ENCODE peak calls at places on chromosomes 6 and 20, in six cellular contexts. One of them, this sample, is unnamed.

GRCh38 chr6:144220031-144220790 is 64.9 kb upstream of the UTRN start:
- DNase-seq in esophagus squamous epithelium: no peak
- DNase-seq in CD4-positive, alpha-beta T cell: no peak
- DNase-seq in Peyer's patch: no peak
- DNase-seq in HFFc6: no peak
- DNase-seq in psoas muscle: no peak
- DNase-seq in this sample: no peak

GRCh38 chr20:4685923-4686221 is 35.8 kb upstream of the PRND start:
- DNase-seq in HFFc6: no peak
- DNase-seq in CD4-positive, alpha-beta T cell: no peak
- DNase-seq in Peyer's patch: no peak
- DNase-seq in esophagus squamous epithelium: no peak
- DNase-seq in psoas muscle: no peak
- DNase-seq in this sample: no peak

GRCh38 chr6:26234421-26235239 is 130.4 kb upstream of the BTN3A2 start:
- DNase-seq in CD4-positive, alpha-beta T cell: peak
- DNase-seq in HFFc6: peak
- DNase-seq in psoas muscle: no peak
- DNase-seq in esophagus squamous epithelium: no peak
- DNase-seq in Peyer's patch: peak
- DNase-seq in this sample: peak

GRCh38 chr6:144305985-144306384 is 20.9 kb downstream of the UTRN start:
- DNase-seq in HFFc6: peak
- DNase-seq in CD4-positive, alpha-beta T cell: no peak
- DNase-seq in esophagus squamous epithelium: no peak
- DNase-seq in psoas muscle: no peak
- DNase-seq in Peyer's patch: no peak
- DNase-seq in this sample: no peak

GRCh38 chr20:1491281-1491840 is at the start of gene SIRPB2:
- DNase-seq in esophagus squamous epithelium: no peak
- DNase-seq in CD4-positive, alpha-beta T cell: no peak
- DNase-seq in Peyer's patch: no peak
- DNase-seq in HFFc6: no peak
- DNase-seq in psoas muscle: peak
- DNase-seq in this sample: no peak

GRCh38 chr20:36872857-36873256 is 3.1 kb upstream of the TLDC2 start:
- DNase-seq in psoas muscle: no peak
- DNase-seq in esophagus squamous epithelium: no peak
- DNase-seq in HFFc6: no peak
- DNase-seq in Peyer's patch: peak
- DNase-seq in CD4-positive, alpha-beta T cell: no peak
- DNase-seq in this sample: no peak

GRCh38 chr20:54848262-54848661 is 372.9 kb downstream of the DOK5 start:
- DNase-seq in psoas muscle: no peak
- DNase-seq in HFFc6: no peak
- DNase-seq in esophagus squamous epithelium: no peak
- DNase-seq in CD4-positive, alpha-beta T cell: no peak
- DNase-seq in Peyer's patch: no peak
- DNase-seq in this sample: no peak

GRCh38 chr6:90285611-90286381 is 10.8 kb downstream of the BACH2 start:
- DNase-seq in psoas muscle: peak
- DNase-seq in Peyer's patch: no peak
- DNase-seq in HFFc6: peak
- DNase-seq in CD4-positive, alpha-beta T cell: peak
- DNase-seq in esophagus squamous epithelium: peak
- DNase-seq in this sample: no peak

DNA sequence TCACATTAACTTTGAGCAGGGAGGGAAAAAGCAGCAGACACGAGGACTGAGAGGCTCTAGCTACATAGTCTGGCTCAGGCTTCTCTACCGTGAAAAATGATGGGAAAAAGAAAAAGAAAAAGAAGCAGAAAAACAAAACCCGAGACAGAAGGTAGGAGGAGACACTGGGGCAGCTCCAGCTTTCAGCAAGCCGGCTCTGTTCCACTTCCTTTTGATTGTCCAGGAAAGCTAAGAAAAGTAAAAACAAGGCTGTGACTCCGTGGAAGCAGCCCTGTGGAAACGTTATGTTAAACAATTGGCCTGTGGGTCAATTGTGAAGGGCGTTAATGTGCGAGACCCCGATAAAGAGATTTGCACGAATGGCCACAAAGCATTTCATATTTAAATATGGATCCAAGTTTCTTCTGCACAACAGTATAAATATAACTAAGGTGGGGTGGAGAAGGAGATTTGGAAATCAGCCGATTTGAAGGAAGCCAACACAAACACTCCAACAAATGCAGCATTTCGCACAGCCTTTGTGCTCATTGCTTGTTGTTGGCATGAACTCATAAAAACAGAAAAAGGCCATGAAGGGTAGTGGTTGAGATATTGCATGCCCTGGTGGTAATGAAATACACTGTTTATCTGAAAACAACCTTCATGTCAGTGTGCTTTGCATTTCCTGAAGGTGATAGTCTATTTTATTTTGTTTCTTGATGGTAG is 236.9 kb upstream of the JAG1 start:
- DNase-seq in esophagus squamous epithelium: no peak
- DNase-seq in HFFc6: no peak
- DNase-seq in Peyer's patch: no peak
- DNase-seq in CD4-positive, alpha-beta T cell: no peak
- DNase-seq in psoas muscle: no peak
- DNase-seq in this sample: no peak
- TF ChIP-seq CTCF in esophagus squamous epithelium: peak
- TF ChIP-seq CTCF in HFFc6: no peak
- TF ChIP-seq CTCF in Peyer's patch: no peak
- TF ChIP-seq CTCF in CD4-positive, alpha-beta T cell: no peak
- TF ChIP-seq CTCF in psoas muscle: no peak
- TF ChIP-seq CTCF in this sample: no peak

DNA sequence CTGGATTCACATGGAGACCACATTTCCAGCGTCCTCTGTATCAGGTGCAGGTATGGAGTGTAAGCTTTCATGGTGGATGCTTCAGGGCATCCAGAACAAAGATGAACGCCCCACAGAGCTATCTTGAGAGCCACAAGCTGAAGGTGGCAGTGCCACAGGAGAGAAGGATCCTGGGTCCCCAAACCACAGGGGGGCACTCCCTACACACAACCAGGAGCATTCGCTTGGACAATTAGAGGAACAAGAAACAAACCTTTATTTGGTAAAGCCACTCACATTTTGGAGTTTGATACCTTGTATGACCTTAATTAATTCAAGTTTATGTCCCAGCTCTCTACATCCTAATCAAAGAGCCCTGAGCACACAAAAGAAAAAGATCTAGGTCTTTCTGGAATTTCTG is 406.3 kb downstream of the PREX1 start:
- DNase-seq in CD4-positive, alpha-beta T cell: no peak
- DNase-seq in HFFc6: no peak
- DNase-seq in Peyer's patch: no peak
- DNase-seq in psoas muscle: no peak
- DNase-seq in esophagus squamous epithelium: no peak
- DNase-seq in this sample: no peak
- TF ChIP-seq CTCF in CD4-positive, alpha-beta T cell: no peak
- TF ChIP-seq CTCF in HFFc6: no peak
- TF ChIP-seq CTCF in Peyer's patch: no peak
- TF ChIP-seq CTCF in psoas muscle: no peak
- TF ChIP-seq CTCF in esophagus squamous epithelium: no peak
- TF ChIP-seq CTCF in this sample: no peak

GRCh38 chr20:43963872-43964791 is 49.5 kb downstream of the TOX2 start:
- DNase-seq in Peyer's patch: no peak
- DNase-seq in CD4-positive, alpha-beta T cell: peak
- DNase-seq in esophagus squamous epithelium: no peak
- DNase-seq in HFFc6: no peak
- DNase-seq in psoas muscle: peak
- DNase-seq in this sample: no peak
- TF ChIP-seq CTCF in Peyer's patch: no peak
- TF ChIP-seq CTCF in CD4-positive, alpha-beta T cell: no peak
- TF ChIP-seq CTCF in esophagus squamous epithelium: no peak
- TF ChIP-seq CTCF in HFFc6: no peak
- TF ChIP-seq CTCF in psoas muscle: no peak
- TF ChIP-seq CTCF in this sample: no peak

DNA sequence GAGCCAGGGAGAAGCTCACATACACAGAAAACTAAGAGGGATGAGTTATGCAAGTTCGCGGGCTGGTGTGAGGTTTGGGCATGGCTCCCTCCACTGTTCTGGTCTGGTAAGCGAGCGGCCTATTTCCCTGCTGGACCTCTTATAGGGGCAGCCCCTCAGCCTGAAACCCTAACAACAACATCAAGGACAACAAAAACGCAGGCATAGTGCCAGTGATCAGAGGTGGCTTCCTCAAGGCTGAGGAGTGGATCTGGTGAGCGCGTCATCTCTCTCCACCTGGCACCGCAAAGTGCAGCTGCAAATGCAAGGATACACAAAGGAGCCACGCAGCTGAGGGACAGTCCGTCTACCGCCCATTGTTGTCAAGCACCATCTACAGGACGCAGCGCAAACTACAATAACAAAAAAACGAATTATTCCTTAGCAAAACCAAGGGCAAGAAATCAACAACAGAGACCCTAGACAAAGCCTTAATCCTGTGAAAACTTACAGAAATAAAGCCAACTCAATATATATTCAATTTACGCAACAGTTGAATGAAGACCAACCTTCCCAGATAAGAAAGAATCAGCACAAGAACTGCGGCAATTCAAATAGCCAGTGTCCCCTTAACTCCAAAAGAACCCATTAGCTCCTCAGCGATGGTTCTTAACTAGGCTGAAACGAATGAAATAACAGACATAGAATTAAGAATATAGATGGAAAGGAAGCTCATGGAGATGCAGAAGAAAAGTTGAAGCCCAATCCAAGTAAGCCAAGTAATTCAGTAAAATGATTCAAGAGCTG is 9.2 kb upstream of the DEFB110 start:
- DNase-seq in HFFc6: no peak
- DNase-seq in CD4-positive, alpha-beta T cell: no peak
- DNase-seq in Peyer's patch: no peak
- DNase-seq in esophagus squamous epithelium: no peak
- DNase-seq in psoas muscle: no peak
- DNase-seq in this sample: no peak
- TF ChIP-seq CTCF in HFFc6: no peak
- TF ChIP-seq CTCF in CD4-positive, alpha-beta T cell: no peak
- TF ChIP-seq CTCF in Peyer's patch: no peak
- TF ChIP-seq CTCF in esophagus squamous epithelium: no peak
- TF ChIP-seq CTCF in psoas muscle: no peak
- TF ChIP-seq CTCF in this sample: no peak

GRCh38 chr6:109393882-109394281 is 11.6 kb upstream of the CD164 start:
- DNase-seq in esophagus squamous epithelium: no peak
- DNase-seq in Peyer's patch: no peak
- DNase-seq in CD4-positive, alpha-beta T cell: no peak
- DNase-seq in HFFc6: peak
- DNase-seq in psoas muscle: no peak
- DNase-seq in this sample: no peak

GRCh38 chr6:109396319-109396718 is 14.1 kb upstream of the CD164 start:
- DNase-seq in psoas muscle: no peak
- DNase-seq in esophagus squamous epithelium: no peak
- DNase-seq in CD4-positive, alpha-beta T cell: no peak
- DNase-seq in HFFc6: no peak
- DNase-seq in Peyer's patch: no peak
- DNase-seq in this sample: no peak

DNA sequence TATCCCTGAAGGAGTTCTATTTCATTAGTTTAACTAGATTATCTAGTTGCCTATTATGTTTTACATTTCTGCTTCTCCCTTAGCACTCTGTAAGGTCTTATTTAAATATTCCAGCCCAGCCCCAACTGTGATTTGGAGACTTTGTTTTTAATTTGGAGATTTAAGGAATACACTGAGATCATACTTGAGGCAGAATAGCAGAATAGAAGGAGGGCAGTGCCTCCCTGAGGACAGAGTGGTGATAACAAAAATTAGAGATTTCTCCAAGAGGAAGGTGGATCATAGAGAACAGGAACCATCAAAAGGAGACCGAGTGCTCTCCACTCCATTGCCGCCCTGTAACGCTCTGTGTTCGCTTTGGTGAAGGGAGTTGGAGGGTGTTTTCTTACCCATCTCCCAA is 14.8 kb upstream of the CD164 start:
- DNase-seq in CD4-positive, alpha-beta T cell: no peak
- DNase-seq in HFFc6: no peak
- DNase-seq in psoas muscle: no peak
- DNase-seq in Peyer's patch: no peak
- DNase-seq in esophagus squamous epithelium: no peak
- DNase-seq in this sample: no peak
- TF ChIP-seq CTCF in CD4-positive, alpha-beta T cell: no peak
- TF ChIP-seq CTCF in HFFc6: peak
- TF ChIP-seq CTCF in psoas muscle: peak
- TF ChIP-seq CTCF in Peyer's patch: no peak
- TF ChIP-seq CTCF in esophagus squamous epithelium: no peak
- TF ChIP-seq CTCF in this sample: no peak

DNA sequence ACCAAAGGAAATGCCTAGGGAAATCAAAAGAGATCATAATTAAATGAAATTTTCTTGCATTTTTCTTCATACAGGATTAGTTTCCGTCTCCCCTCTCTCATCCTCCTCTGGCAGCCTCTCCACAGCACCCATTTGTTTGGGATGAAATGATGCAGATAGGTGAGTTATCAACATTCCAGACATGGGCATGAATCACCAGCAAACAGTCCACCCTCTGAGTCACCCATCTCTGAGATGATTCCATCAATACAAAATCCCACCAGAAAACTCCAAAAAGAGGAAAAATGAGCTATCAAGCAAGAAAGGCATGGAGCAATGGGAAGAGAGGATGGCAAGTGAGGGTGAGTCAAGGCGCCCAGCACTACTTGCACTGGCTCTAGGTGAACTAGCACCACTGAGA is 11.4 kb downstream of the MC3R start:
- DNase-seq in Peyer's patch: no peak
- DNase-seq in esophagus squamous epithelium: no peak
- DNase-seq in HFFc6: no peak
- DNase-seq in CD4-positive, alpha-beta T cell: no peak
- DNase-seq in psoas muscle: no peak
- DNase-seq in this sample: no peak
- TF ChIP-seq CTCF in Peyer's patch: no peak
- TF ChIP-seq CTCF in esophagus squamous epithelium: no peak
- TF ChIP-seq CTCF in HFFc6: no peak
- TF ChIP-seq CTCF in CD4-positive, alpha-beta T cell: no peak
- TF ChIP-seq CTCF in psoas muscle: no peak
- TF ChIP-seq CTCF in this sample: no peak